ENCODE peak calls at places on chromosomes 16 and 17, in eight cellular contexts. One of them, this sample, is unnamed.

GRCh38 chr16:1211451-1212268 is 13.4 kb downstream of the TPSG1 start:
- DNase-seq in GM12878: no peak
- DNase-seq in left lung: no peak
- DNase-seq in IMR-90: no peak
- DNase-seq in heart left ventricle: no peak
- DNase-seq in dorsolateral prefrontal cortex: peak
- DNase-seq in mammary epithelial cell: no peak
- DNase-seq in AG10803: no peak
- DNase-seq in this sample: no peak

GRCh38 chr16:57829969-57830360 is 27.7 kb upstream of the KIFC3 start:
- DNase-seq in left lung: no peak
- DNase-seq in GM12878: no peak
- DNase-seq in dorsolateral prefrontal cortex: no peak
- DNase-seq in IMR-90: no peak
- DNase-seq in AG10803: no peak
- DNase-seq in heart left ventricle: no peak
- DNase-seq in mammary epithelial cell: no peak
- DNase-seq in this sample: no peak

GRCh38 chr17:17805575-17805974 is 31.2 kb downstream of the SREBF1 start:
- DNase-seq in mammary epithelial cell: no peak
- DNase-seq in left lung: no peak
- DNase-seq in dorsolateral prefrontal cortex: no peak
- DNase-seq in GM12878: no peak
- DNase-seq in IMR-90: no peak
- DNase-seq in heart left ventricle: no peak
- DNase-seq in AG10803: no peak
- DNase-seq in this sample: no peak

GRCh38 chr17:64418506-64419339 is 28.1 kb upstream of the PECAM1 start:
- DNase-seq in mammary epithelial cell: peak
- DNase-seq in dorsolateral prefrontal cortex: no peak
- DNase-seq in left lung: no peak
- DNase-seq in GM12878: no peak
- DNase-seq in AG10803: peak
- DNase-seq in IMR-90: peak
- DNase-seq in heart left ventricle: no peak
- DNase-seq in this sample: peak

GRCh38 chr17:61579961-61580360 is 11.1 kb downstream of the NACA2 start:
- DNase-seq in left lung: no peak
- DNase-seq in heart left ventricle: no peak
- DNase-seq in mammary epithelial cell: no peak
- DNase-seq in AG10803: peak
- DNase-seq in IMR-90: peak
- DNase-seq in GM12878: no peak
- DNase-seq in dorsolateral prefrontal cortex: no peak
- DNase-seq in this sample: no peak

GRCh38 chr16:88355389-88356123 is 27.2 kb upstream of the ZNF469 start:
- DNase-seq in heart left ventricle: no peak
- DNase-seq in AG10803: no peak
- DNase-seq in mammary epithelial cell: no peak
- DNase-seq in left lung: peak
- DNase-seq in GM12878: no peak
- DNase-seq in dorsolateral prefrontal cortex: peak
- DNase-seq in IMR-90: no peak
- DNase-seq in this sample: no peak

GRCh38 chr17:979539-980405 is at the start of gene NXN:
- DNase-seq in left lung: peak
- DNase-seq in mammary epithelial cell: peak
- DNase-seq in GM12878: no peak
- DNase-seq in heart left ventricle: peak
- DNase-seq in AG10803: peak
- DNase-seq in dorsolateral prefrontal cortex: peak
- DNase-seq in IMR-90: peak
- DNase-seq in this sample: peak

GRCh38 chr16:71722801-71723536 is 1.5 kb downstream of the PHLPP2 start:
- DNase-seq in mammary epithelial cell: peak
- DNase-seq in dorsolateral prefrontal cortex: no peak
- DNase-seq in GM12878: no peak
- DNase-seq in left lung: peak
- DNase-seq in AG10803: peak
- DNase-seq in IMR-90: peak
- DNase-seq in heart left ventricle: peak
- DNase-seq in this sample: peak

GRCh38 chr17:7626956-7627249 is 718 bp downstream of the SAT2 start:
- DNase-seq in dorsolateral prefrontal cortex: no peak
- DNase-seq in heart left ventricle: no peak
- DNase-seq in AG10803: no peak
- DNase-seq in mammary epithelial cell: no peak
- DNase-seq in GM12878: no peak
- DNase-seq in left lung: no peak
- DNase-seq in IMR-90: no peak
- DNase-seq in this sample: peak

GRCh38 chr17:7629939-7630571 is at the start of gene SHBG:
- DNase-seq in GM12878: no peak
- DNase-seq in heart left ventricle: no peak
- DNase-seq in IMR-90: no peak
- DNase-seq in left lung: no peak
- DNase-seq in mammary epithelial cell: no peak
- DNase-seq in AG10803: no peak
- DNase-seq in dorsolateral prefrontal cortex: no peak
- DNase-seq in this sample: no peak

GRCh38 chr17:7623661-7624060 is 4.0 kb downstream of the SAT2 start:
- DNase-seq in heart left ventricle: no peak
- DNase-seq in GM12878: no peak
- DNase-seq in dorsolateral prefrontal cortex: no peak
- DNase-seq in mammary epithelial cell: no peak
- DNase-seq in left lung: no peak
- DNase-seq in AG10803: no peak
- DNase-seq in IMR-90: no peak
- DNase-seq in this sample: no peak

GRCh38 chr17:7627250-7628121 is at the start of gene SAT2:
- DNase-seq in AG10803: peak
- DNase-seq in dorsolateral prefrontal cortex: peak
- DNase-seq in GM12878: peak
- DNase-seq in mammary epithelial cell: peak
- DNase-seq in heart left ventricle: peak
- DNase-seq in IMR-90: peak
- DNase-seq in left lung: peak
- DNase-seq in this sample: peak

GRCh38 chr17:7626307-7626706 is 1.3 kb downstream of the SAT2 start:
- DNase-seq in AG10803: no peak
- DNase-seq in heart left ventricle: peak
- DNase-seq in IMR-90: no peak
- DNase-seq in dorsolateral prefrontal cortex: no peak
- DNase-seq in GM12878: no peak
- DNase-seq in mammary epithelial cell: no peak
- DNase-seq in left lung: peak
- DNase-seq in this sample: no peak
- H3K4me3 ChIP-seq in AG10803: peak
- H3K4me3 ChIP-seq in heart left ventricle: no peak
- H3K4me3 ChIP-seq in IMR-90: no peak
- H3K4me3 ChIP-seq in dorsolateral prefrontal cortex: peak
- H3K4me3 ChIP-seq in GM12878: peak
- H3K4me3 ChIP-seq in mammary epithelial cell: no peak
- H3K4me3 ChIP-seq in left lung: peak
- H3K4me3 ChIP-seq in this sample: no peak

DNA sequence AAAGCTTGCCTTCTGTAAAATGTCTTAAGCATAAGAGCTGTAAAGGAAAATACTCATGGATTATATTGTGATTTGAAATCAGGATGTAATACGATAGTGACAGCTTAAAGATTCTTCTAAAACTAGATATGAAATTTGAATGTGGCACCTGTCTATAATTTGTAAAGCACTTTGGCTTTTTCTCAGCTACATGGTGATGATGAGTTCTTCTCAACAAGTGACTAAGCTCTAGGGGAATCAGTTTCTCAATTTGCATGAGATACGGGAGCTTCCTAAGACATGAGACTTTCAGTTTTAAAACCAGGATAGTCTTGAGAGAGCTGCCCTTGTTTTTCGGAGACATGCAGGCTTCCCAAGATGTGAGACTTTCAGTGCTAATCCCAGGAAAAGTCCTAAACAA is 439.2 kb downstream of the CDH13 start:
- DNase-seq in GM12878: no peak
- DNase-seq in IMR-90: no peak
- DNase-seq in left lung: no peak
- DNase-seq in dorsolateral prefrontal cortex: no peak
- DNase-seq in AG10803: no peak
- DNase-seq in mammary epithelial cell: no peak
- DNase-seq in heart left ventricle: no peak
- DNase-seq in this sample: no peak
- H3K4me3 ChIP-seq in GM12878: no peak
- H3K4me3 ChIP-seq in IMR-90: no peak
- H3K4me3 ChIP-seq in left lung: no peak
- H3K4me3 ChIP-seq in dorsolateral prefrontal cortex: no peak
- H3K4me3 ChIP-seq in AG10803: no peak
- H3K4me3 ChIP-seq in mammary epithelial cell: no peak
- H3K4me3 ChIP-seq in heart left ventricle: no peak
- H3K4me3 ChIP-seq in this sample: no peak

DNA sequence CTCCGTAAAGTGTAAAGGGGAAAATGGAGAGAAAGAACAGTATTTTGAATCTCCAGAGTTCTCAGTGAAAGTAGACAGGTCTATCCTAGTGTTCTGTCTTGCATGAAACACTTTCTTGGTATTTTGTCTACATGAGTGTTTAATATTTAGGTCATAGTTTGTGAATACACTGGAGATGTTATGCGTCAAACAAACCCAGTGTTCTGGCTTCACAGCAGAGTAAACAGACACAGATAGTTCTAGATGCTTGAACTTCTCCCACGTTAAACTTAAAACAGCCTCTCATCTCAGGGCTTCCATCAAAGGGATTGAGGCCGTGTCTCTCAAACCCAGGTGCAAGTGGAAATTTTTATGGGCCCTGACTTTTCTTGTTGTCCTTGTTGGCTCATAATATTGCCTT is 48.3 kb downstream of the RBFOX1 start:
- DNase-seq in GM12878: no peak
- DNase-seq in mammary epithelial cell: no peak
- DNase-seq in heart left ventricle: no peak
- DNase-seq in left lung: no peak
- DNase-seq in IMR-90: no peak
- DNase-seq in dorsolateral prefrontal cortex: no peak
- DNase-seq in AG10803: no peak
- DNase-seq in this sample: no peak
- H3K4me3 ChIP-seq in GM12878: no peak
- H3K4me3 ChIP-seq in mammary epithelial cell: no peak
- H3K4me3 ChIP-seq in heart left ventricle: no peak
- H3K4me3 ChIP-seq in left lung: no peak
- H3K4me3 ChIP-seq in IMR-90: no peak
- H3K4me3 ChIP-seq in dorsolateral prefrontal cortex: no peak
- H3K4me3 ChIP-seq in AG10803: no peak
- H3K4me3 ChIP-seq in this sample: no peak

GRCh38 chr17:79929257-79930076 is 90.2 kb upstream of the CBX4 start:
- DNase-seq in left lung: no peak
- DNase-seq in mammary epithelial cell: no peak
- DNase-seq in dorsolateral prefrontal cortex: no peak
- DNase-seq in GM12878: no peak
- DNase-seq in AG10803: no peak
- DNase-seq in heart left ventricle: no peak
- DNase-seq in IMR-90: no peak
- DNase-seq in this sample: no peak
- H3K4me3 ChIP-seq in left lung: no peak
- H3K4me3 ChIP-seq in mammary epithelial cell: peak
- H3K4me3 ChIP-seq in dorsolateral prefrontal cortex: no peak
- H3K4me3 ChIP-seq in GM12878: no peak
- H3K4me3 ChIP-seq in AG10803: no peak
- H3K4me3 ChIP-seq in heart left ventricle: no peak
- H3K4me3 ChIP-seq in IMR-90: peak
- H3K4me3 ChIP-seq in this sample: no peak

GRCh38 chr17:79006001-79006400 is 3.6 kb downstream of the CANT1 start:
- DNase-seq in left lung: no peak
- DNase-seq in GM12878: no peak
- DNase-seq in dorsolateral prefrontal cortex: no peak
- DNase-seq in mammary epithelial cell: no peak
- DNase-seq in IMR-90: no peak
- DNase-seq in AG10803: no peak
- DNase-seq in heart left ventricle: no peak
- DNase-seq in this sample: no peak
- H3K4me3 ChIP-seq in left lung: no peak
- H3K4me3 ChIP-seq in GM12878: no peak
- H3K4me3 ChIP-seq in dorsolateral prefrontal cortex: no peak
- H3K4me3 ChIP-seq in mammary epithelial cell: no peak
- H3K4me3 ChIP-seq in IMR-90: no peak
- H3K4me3 ChIP-seq in AG10803: no peak
- H3K4me3 ChIP-seq in heart left ventricle: no peak
- H3K4me3 ChIP-seq in this sample: no peak